ENCODE peak calls at places on chromosomes 6 and 20, in four cellular contexts. One of them, this sample, is unnamed.

GRCh38 chr6:138645976-138646640 is 127.5 kb upstream of the CCDC28A start:
- DNase-seq in stimulated activated CD8-positive, alpha-beta memory T cell treated with anti-CD3 and anti-CD28 coated beads, Interleukin-12 subunit alpha, Interleukin-12 subunit beta, amount 100 ng/mL, for 1 hour: no peak
- DNase-seq in iris pigment epithelial cell: peak; percentile 75
- DNase-seq in A172: no peak
- DNase-seq in this sample: no peak

GRCh38 chr6:137723273-137724017 is 143.6 kb upstream of the TNFAIP3 start:
- DNase-seq in A172: no peak
- DNase-seq in iris pigment epithelial cell: no peak
- DNase-seq in stimulated activated CD8-positive, alpha-beta memory T cell treated with anti-CD3 and anti-CD28 coated beads, Interleukin-12 subunit alpha, Interleukin-12 subunit beta, amount 100 ng/mL, for 1 hour: no peak
- DNase-seq in this sample: no peak

GRCh38 chr6:143575440-143575839 is 63.9 kb upstream of the FUCA2 start:
- DNase-seq in iris pigment epithelial cell: peak; percentile 83
- DNase-seq in stimulated activated CD8-positive, alpha-beta memory T cell treated with anti-CD3 and anti-CD28 coated beads, Interleukin-12 subunit alpha, Interleukin-12 subunit beta, amount 100 ng/mL, for 1 hour: peak; percentile 41
- DNase-seq in A172: peak; percentile 77
- DNase-seq in this sample: no peak

GRCh38 chr20:63977392-63978276 is 1.8 kb downstream of the SAMD10 start:
- DNase-seq in stimulated activated CD8-positive, alpha-beta memory T cell treated with anti-CD3 and anti-CD28 coated beads, Interleukin-12 subunit alpha, Interleukin-12 subunit beta, amount 100 ng/mL, for 1 hour: peak; percentile 39
- DNase-seq in A172: peak; percentile 90
- DNase-seq in iris pigment epithelial cell: peak; percentile 85
- DNase-seq in this sample: no peak

GRCh38 chr6:132425176-132425575 is 23.9 kb upstream of the MOXD1 start:
- DNase-seq in A172: no peak
- DNase-seq in stimulated activated CD8-positive, alpha-beta memory T cell treated with anti-CD3 and anti-CD28 coated beads, Interleukin-12 subunit alpha, Interleukin-12 subunit beta, amount 100 ng/mL, for 1 hour: no peak
- DNase-seq in iris pigment epithelial cell: no peak
- DNase-seq in this sample: no peak

GRCh38 chr6:158043586-158044524 is 62.2 kb downstream of the SYNJ2 start:
- DNase-seq in A172: peak; percentile 70
- DNase-seq in stimulated activated CD8-positive, alpha-beta memory T cell treated with anti-CD3 and anti-CD28 coated beads, Interleukin-12 subunit alpha, Interleukin-12 subunit beta, amount 100 ng/mL, for 1 hour: no peak
- DNase-seq in iris pigment epithelial cell: no peak
- DNase-seq in this sample: peak; percentile 78

GRCh38 chr6:25942561-25943147 is 12.2 kb upstream of the SLC17A2 start:
- DNase-seq in stimulated activated CD8-positive, alpha-beta memory T cell treated with anti-CD3 and anti-CD28 coated beads, Interleukin-12 subunit alpha, Interleukin-12 subunit beta, amount 100 ng/mL, for 1 hour: no peak
- DNase-seq in A172: peak; percentile 27
- DNase-seq in iris pigment epithelial cell: peak; percentile 61
- DNase-seq in this sample: no peak

GRCh38 chr6:131917318-131917717 is 33.9 kb downstream of the CCN2 start:
- DNase-seq in stimulated activated CD8-positive, alpha-beta memory T cell treated with anti-CD3 and anti-CD28 coated beads, Interleukin-12 subunit alpha, Interleukin-12 subunit beta, amount 100 ng/mL, for 1 hour: no peak
- DNase-seq in iris pigment epithelial cell: peak; percentile 41
- DNase-seq in A172: no peak
- DNase-seq in this sample: no peak

GRCh38 chr20:58308680-58309527 is 611 bp upstream of the RAB22A start:
- DNase-seq in A172: peak; percentile 22
- DNase-seq in stimulated activated CD8-positive, alpha-beta memory T cell treated with anti-CD3 and anti-CD28 coated beads, Interleukin-12 subunit alpha, Interleukin-12 subunit beta, amount 100 ng/mL, for 1 hour: no peak
- DNase-seq in iris pigment epithelial cell: peak; percentile 61
- DNase-seq in this sample: peak; percentile 67

This sample was measured in psoas muscle.